ENCODE peak calls at places on chromosomes 11 and 22, in eight cellular contexts. One of them, this sample, is unnamed.
A peak's percentile ranks its signal among the peaks of the same experiment; 100 is the strongest.

GRCh38 chr22:47556473-47556872 is 794.0 kb downstream of the TBC1D22A start:
- DNase-seq in tibial artery: no peak
- DNase-seq in CD8-positive, alpha-beta T cell: no peak
- DNase-seq in choroid plexus epithelial cell: no peak
- DNase-seq in AG10803: no peak
- DNase-seq in fibroblast of lung: no peak
- DNase-seq in brain microvascular endothelial cell: no peak
- DNase-seq in B cell: no peak
- DNase-seq in this sample: no peak

GRCh38 chr22:45072322-45072903 is 62.6 kb upstream of the PHF21B start:
- DNase-seq in tibial artery: no peak
- DNase-seq in CD8-positive, alpha-beta T cell: no peak
- DNase-seq in choroid plexus epithelial cell: peak; percentile 31
- DNase-seq in AG10803: peak; percentile 56
- DNase-seq in fibroblast of lung: peak; percentile 48
- DNase-seq in brain microvascular endothelial cell: peak; percentile 54
- DNase-seq in B cell: no peak
- DNase-seq in this sample: peak; percentile 45

GRCh38 chr11:43918662-43919061 is 23.8 kb upstream of the C11orf96 start:
- DNase-seq in tibial artery: no peak
- DNase-seq in CD8-positive, alpha-beta T cell: no peak
- DNase-seq in choroid plexus epithelial cell: no peak
- DNase-seq in AG10803: no peak
- DNase-seq in fibroblast of lung: no peak
- DNase-seq in brain microvascular endothelial cell: no peak
- DNase-seq in B cell: no peak
- DNase-seq in this sample: no peak

GRCh38 chr11:92130432-92130831 is 94.2 kb upstream of the FAT3 start:
- DNase-seq in tibial artery: no peak
- DNase-seq in CD8-positive, alpha-beta T cell: no peak
- DNase-seq in choroid plexus epithelial cell: peak; percentile 31
- DNase-seq in AG10803: peak; percentile 68
- DNase-seq in fibroblast of lung: peak; percentile 17
- DNase-seq in brain microvascular endothelial cell: peak; percentile 24
- DNase-seq in B cell: no peak
- DNase-seq in this sample: peak; percentile 42

GRCh38 chr11:126267650-126268049 is 1.0 kb downstream of the SRPRA start:
- DNase-seq in tibial artery: no peak
- DNase-seq in CD8-positive, alpha-beta T cell: no peak
- DNase-seq in choroid plexus epithelial cell: peak; percentile 9
- DNase-seq in AG10803: no peak
- DNase-seq in fibroblast of lung: no peak
- DNase-seq in brain microvascular endothelial cell: no peak
- DNase-seq in B cell: no peak
- DNase-seq in this sample: no peak

GRCh38 chr22:45262931-45263789 is 21.6 kb upstream of the UPK3A start:
- DNase-seq in tibial artery: peak; percentile 48
- DNase-seq in CD8-positive, alpha-beta T cell: no peak
- DNase-seq in choroid plexus epithelial cell: no peak
- DNase-seq in AG10803: peak; percentile 11
- DNase-seq in fibroblast of lung: no peak
- DNase-seq in brain microvascular endothelial cell: no peak
- DNase-seq in B cell: peak; percentile 89
- DNase-seq in this sample: no peak

GRCh38 chr22:31128156-31128555 is 5.4 kb downstream of the INPP5J start:
- DNase-seq in tibial artery: no peak
- DNase-seq in CD8-positive, alpha-beta T cell: no peak
- DNase-seq in choroid plexus epithelial cell: no peak
- DNase-seq in AG10803: no peak
- DNase-seq in fibroblast of lung: no peak
- DNase-seq in brain microvascular endothelial cell: no peak
- DNase-seq in B cell: no peak
- DNase-seq in this sample: no peak

GRCh38 chr11:11706022-11706421 is 84.2 kb upstream of the GALNT18 start:
- DNase-seq in tibial artery: no peak
- DNase-seq in CD8-positive, alpha-beta T cell: no peak
- DNase-seq in choroid plexus epithelial cell: no peak
- DNase-seq in AG10803: no peak
- DNase-seq in fibroblast of lung: no peak
- DNase-seq in brain microvascular endothelial cell: no peak
- DNase-seq in B cell: no peak
- DNase-seq in this sample: no peak

GRCh38 chr11:89249196-89249595 is 71.5 kb downstream of the TYR start:
- DNase-seq in tibial artery: no peak
- DNase-seq in CD8-positive, alpha-beta T cell: no peak
- DNase-seq in choroid plexus epithelial cell: no peak
- DNase-seq in AG10803: no peak
- DNase-seq in fibroblast of lung: no peak
- DNase-seq in brain microvascular endothelial cell: no peak
- DNase-seq in B cell: no peak
- DNase-seq in this sample: no peak

GRCh38 chr22:49855491-49855911 is 1.9 kb downstream of the ZBED4 start:
- DNase-seq in tibial artery: no peak
- DNase-seq in CD8-positive, alpha-beta T cell: no peak
- DNase-seq in choroid plexus epithelial cell: peak; percentile 42
- DNase-seq in AG10803: no peak
- DNase-seq in fibroblast of lung: peak; percentile 14
- DNase-seq in brain microvascular endothelial cell: no peak
- DNase-seq in B cell: no peak
- DNase-seq in this sample: no peak

GRCh38 chr22:35480143-35480542 is 60.5 kb upstream of the RASD2 start:
- DNase-seq in tibial artery: peak; percentile 32
- DNase-seq in CD8-positive, alpha-beta T cell: no peak
- DNase-seq in choroid plexus epithelial cell: no peak
- DNase-seq in AG10803: peak; percentile 53
- DNase-seq in fibroblast of lung: no peak
- DNase-seq in brain microvascular endothelial cell: no peak
- DNase-seq in B cell: no peak
- DNase-seq in this sample: peak; percentile 7

GRCh38 chr11:79259800-79260199 is 181.0 kb downstream of the TENM4 start:
- DNase-seq in tibial artery: no peak
- DNase-seq in CD8-positive, alpha-beta T cell: no peak
- DNase-seq in choroid plexus epithelial cell: peak; percentile 47
- DNase-seq in AG10803: no peak
- DNase-seq in fibroblast of lung: no peak
- DNase-seq in brain microvascular endothelial cell: no peak
- DNase-seq in B cell: no peak
- DNase-seq in this sample: no peak

GRCh38 chr22:40524392-40525249 is 111.9 kb downstream of the MRTFA start:
- DNase-seq in tibial artery: no peak
- DNase-seq in CD8-positive, alpha-beta T cell: no peak
- DNase-seq in choroid plexus epithelial cell: peak; percentile 61
- DNase-seq in AG10803: peak; percentile 23
- DNase-seq in fibroblast of lung: peak; percentile 70
- DNase-seq in brain microvascular endothelial cell: no peak
- DNase-seq in B cell: no peak
- DNase-seq in this sample: no peak

DNA sequence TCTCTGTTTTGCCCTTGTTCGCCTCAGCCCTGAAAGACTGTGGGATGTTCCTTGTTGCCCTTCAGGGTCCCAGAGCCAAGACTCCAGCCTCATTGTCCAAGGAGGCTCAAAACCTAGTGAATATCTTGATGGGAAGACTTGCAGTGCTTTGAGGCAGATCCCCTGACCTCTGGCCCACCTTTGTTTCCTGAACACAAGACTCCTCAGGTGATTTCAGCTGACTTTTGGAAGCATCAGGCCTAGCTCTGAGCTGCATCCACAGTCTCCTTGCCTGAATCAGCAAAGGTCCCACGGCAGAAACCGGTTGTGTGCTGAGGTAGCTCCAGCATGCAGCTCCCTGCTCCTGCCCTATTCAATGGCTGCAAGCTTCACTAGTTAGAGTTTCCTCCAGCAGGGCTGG is 159.3 kb upstream of the B3GAT1 start:
- DNase-seq in tibial artery: no peak
- DNase-seq in CD8-positive, alpha-beta T cell: no peak
- DNase-seq in choroid plexus epithelial cell: no peak
- DNase-seq in AG10803: no peak
- DNase-seq in fibroblast of lung: no peak
- DNase-seq in brain microvascular endothelial cell: no peak
- DNase-seq in B cell: no peak
- DNase-seq in this sample: no peak
- TF ChIP-seq CTCF in tibial artery: no peak
- TF ChIP-seq CTCF in CD8-positive, alpha-beta T cell: no peak
- TF ChIP-seq CTCF in choroid plexus epithelial cell: no peak
- TF ChIP-seq CTCF in AG10803: no peak
- TF ChIP-seq CTCF in fibroblast of lung: no peak
- TF ChIP-seq CTCF in brain microvascular endothelial cell: no peak
- TF ChIP-seq CTCF in B cell: no peak
- TF ChIP-seq CTCF in this sample: no peak

GRCh38 chr11:8777907-8778767 is 95.5 kb downstream of the RPL27A start:
- DNase-seq in tibial artery: peak; percentile 55
- DNase-seq in CD8-positive, alpha-beta T cell: no peak
- DNase-seq in choroid plexus epithelial cell: peak; percentile 50
- DNase-seq in AG10803: peak; percentile 80
- DNase-seq in fibroblast of lung: peak; percentile 76
- DNase-seq in brain microvascular endothelial cell: no peak
- DNase-seq in B cell: no peak
- DNase-seq in this sample: peak; percentile 61

GRCh38 chr11:8773916-8774537 is 91.4 kb downstream of the RPL27A start:
- DNase-seq in tibial artery: no peak
- DNase-seq in CD8-positive, alpha-beta T cell: no peak
- DNase-seq in choroid plexus epithelial cell: no peak
- DNase-seq in AG10803: no peak
- DNase-seq in fibroblast of lung: no peak
- DNase-seq in brain microvascular endothelial cell: no peak
- DNase-seq in B cell: no peak
- DNase-seq in this sample: no peak

GRCh38 chr11:8773125-8773524 is 90.5 kb downstream of the RPL27A start:
- DNase-seq in tibial artery: no peak
- DNase-seq in CD8-positive, alpha-beta T cell: no peak
- DNase-seq in choroid plexus epithelial cell: no peak
- DNase-seq in AG10803: no peak
- DNase-seq in fibroblast of lung: no peak
- DNase-seq in brain microvascular endothelial cell: no peak
- DNase-seq in B cell: no peak
- DNase-seq in this sample: no peak

GRCh38 chr11:8776209-8776608 is 93.6 kb downstream of the RPL27A start:
- DNase-seq in tibial artery: no peak
- DNase-seq in CD8-positive, alpha-beta T cell: no peak
- DNase-seq in choroid plexus epithelial cell: no peak
- DNase-seq in AG10803: no peak
- DNase-seq in fibroblast of lung: no peak
- DNase-seq in brain microvascular endothelial cell: no peak
- DNase-seq in B cell: no peak
- DNase-seq in this sample: no peak

GRCh38 chr11:8775341-8776133 is 92.9 kb downstream of the RPL27A start:
- DNase-seq in tibial artery: no peak
- DNase-seq in CD8-positive, alpha-beta T cell: no peak
- DNase-seq in choroid plexus epithelial cell: no peak
- DNase-seq in AG10803: peak; percentile 65
- DNase-seq in fibroblast of lung: peak; percentile 28
- DNase-seq in brain microvascular endothelial cell: no peak
- DNase-seq in B cell: no peak
- DNase-seq in this sample: no peak
- TF ChIP-seq CTCF in tibial artery: no peak
- TF ChIP-seq CTCF in CD8-positive, alpha-beta T cell: no peak
- TF ChIP-seq CTCF in choroid plexus epithelial cell: no peak
- TF ChIP-seq CTCF in AG10803: no peak
- TF ChIP-seq CTCF in fibroblast of lung: no peak
- TF ChIP-seq CTCF in brain microvascular endothelial cell: no peak
- TF ChIP-seq CTCF in B cell: no peak
- TF ChIP-seq CTCF in this sample: no peak

GRCh38 chr11:34874202-34874601 is 42.0 kb downstream of the APIP start:
- DNase-seq in tibial artery: no peak
- DNase-seq in CD8-positive, alpha-beta T cell: no peak
- DNase-seq in choroid plexus epithelial cell: no peak
- DNase-seq in AG10803: no peak
- DNase-seq in fibroblast of lung: no peak
- DNase-seq in brain microvascular endothelial cell: no peak
- DNase-seq in B cell: no peak
- DNase-seq in this sample: no peak

GRCh38 chr11:34866375-34866774 is 49.8 kb downstream of the APIP start:
- DNase-seq in tibial artery: peak; percentile 44
- DNase-seq in CD8-positive, alpha-beta T cell: no peak
- DNase-seq in choroid plexus epithelial cell: peak; percentile 46
- DNase-seq in AG10803: peak; percentile 85
- DNase-seq in fibroblast of lung: peak; percentile 91
- DNase-seq in brain microvascular endothelial cell: no peak
- DNase-seq in B cell: no peak
- DNase-seq in this sample: no peak

GRCh38 chr11:34865261-34865660 is 50.9 kb downstream of the APIP start:
- DNase-seq in tibial artery: no peak
- DNase-seq in CD8-positive, alpha-beta T cell: no peak
- DNase-seq in choroid plexus epithelial cell: no peak
- DNase-seq in AG10803: no peak
- DNase-seq in fibroblast of lung: no peak
- DNase-seq in brain microvascular endothelial cell: no peak
- DNase-seq in B cell: no peak
- DNase-seq in this sample: no peak

GRCh38 chr11:34870548-34871209 is 45.5 kb downstream of the APIP start:
- DNase-seq in tibial artery: no peak
- DNase-seq in CD8-positive, alpha-beta T cell: no peak
- DNase-seq in choroid plexus epithelial cell: no peak
- DNase-seq in AG10803: no peak
- DNase-seq in fibroblast of lung: no peak
- DNase-seq in brain microvascular endothelial cell: no peak
- DNase-seq in B cell: no peak
- DNase-seq in this sample: no peak

GRCh38 chr11:34869425-34869824 is 46.8 kb downstream of the APIP start:
- DNase-seq in tibial artery: no peak
- DNase-seq in CD8-positive, alpha-beta T cell: no peak
- DNase-seq in choroid plexus epithelial cell: peak; percentile 7
- DNase-seq in AG10803: no peak
- DNase-seq in fibroblast of lung: no peak
- DNase-seq in brain microvascular endothelial cell: no peak
- DNase-seq in B cell: no peak
- DNase-seq in this sample: no peak
- TF ChIP-seq CTCF in tibial artery: no peak
- TF ChIP-seq CTCF in CD8-positive, alpha-beta T cell: no peak
- TF ChIP-seq CTCF in choroid plexus epithelial cell: peak; percentile 47
- TF ChIP-seq CTCF in AG10803: no peak
- TF ChIP-seq CTCF in fibroblast of lung: peak; percentile 16
- TF ChIP-seq CTCF in brain microvascular endothelial cell: peak; percentile 54
- TF ChIP-seq CTCF in B cell: no peak
- TF ChIP-seq CTCF in this sample: peak; percentile 55

DNA sequence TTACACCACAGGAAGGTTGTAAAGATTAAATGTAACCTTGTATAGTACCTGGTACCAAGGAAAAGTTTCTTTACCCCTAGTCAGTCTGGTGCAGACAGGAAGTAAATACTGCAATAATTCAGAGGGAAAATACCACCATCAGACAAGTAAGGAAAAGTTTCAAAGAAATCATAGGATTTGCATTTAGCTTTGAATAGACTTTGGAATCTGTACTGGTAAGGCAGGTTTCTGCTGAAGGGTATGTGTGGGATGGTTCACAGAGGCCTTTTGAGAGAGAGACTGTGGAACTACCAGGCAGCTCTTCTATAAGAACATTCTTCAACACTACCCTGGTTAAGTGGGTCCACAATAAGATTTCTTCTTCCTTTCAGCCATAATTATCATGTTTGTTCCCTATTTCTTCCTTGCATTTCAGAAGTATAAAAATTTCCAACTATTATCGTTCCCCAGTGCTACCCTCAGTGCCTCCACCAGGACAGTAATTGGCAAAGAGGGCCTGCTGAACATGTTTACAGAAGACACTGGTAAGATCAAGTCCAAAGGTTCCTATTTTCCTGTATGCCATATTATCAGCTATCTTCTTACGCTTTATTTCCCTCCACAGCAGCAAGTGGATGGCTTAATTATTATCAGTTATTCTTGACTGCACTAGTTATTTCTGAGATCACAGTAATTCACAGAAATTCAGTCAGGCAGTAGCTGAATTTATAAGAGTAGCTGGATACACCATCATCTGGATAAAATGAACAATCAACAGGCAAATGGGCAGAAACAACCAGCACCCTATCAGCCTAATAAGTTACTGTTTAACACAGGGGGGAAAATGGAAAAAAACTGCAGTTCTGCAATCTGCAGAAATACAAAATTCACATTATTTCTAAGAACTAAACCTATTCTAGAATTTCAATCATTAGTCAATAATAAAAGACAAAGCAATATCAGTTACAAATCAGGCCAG is 48.5 kb downstream of the PITPNB start:
- DNase-seq in tibial artery: no peak
- DNase-seq in CD8-positive, alpha-beta T cell: no peak
- DNase-seq in choroid plexus epithelial cell: no peak
- DNase-seq in AG10803: no peak
- DNase-seq in fibroblast of lung: no peak
- DNase-seq in brain microvascular endothelial cell: no peak
- DNase-seq in B cell: no peak
- DNase-seq in this sample: no peak
- TF ChIP-seq CTCF in tibial artery: no peak
- TF ChIP-seq CTCF in CD8-positive, alpha-beta T cell: no peak
- TF ChIP-seq CTCF in choroid plexus epithelial cell: no peak
- TF ChIP-seq CTCF in AG10803: no peak
- TF ChIP-seq CTCF in fibroblast of lung: no peak
- TF ChIP-seq CTCF in brain microvascular endothelial cell: no peak
- TF ChIP-seq CTCF in B cell: no peak
- TF ChIP-seq CTCF in this sample: no peak